ENCODE peak calls at places on chromosomes 1 and 21, in nine cellular contexts. O, R, T, F, I, Z, L, Y and K are unnamed samples.

GRCh38 chr1:154324241-154324640 is 1.1 kb upstream of the ATP8B2 start:
- DNase-seq in O (no peak), R (no peak), T (no peak), F (no peak), I (no peak), Z (no peak), L (no peak), Y (no peak), K (no peak)

GRCh38 chr21:42012763-42013329 is 2.7 kb upstream of the ZBTB21 start:
- DNase-seq in O (no peak), R (no peak), T (no peak), F (no peak), I (no peak), Z (no peak), L (no peak), Y (no peak), K (no peak)

GRCh38 chr1:26288311-26288941 is 8.5 kb downstream of the SH3BGRL3 start:
- DNase-seq in O (no peak), R (no peak), T (no peak), F (no peak), I (no peak), Z (no peak), L (no peak), Y (no peak), K (no peak)

GRCh38 chr21:34808569-34809204 is 139.9 kb downstream of the CLIC6 start:
- DNase-seq in O (no peak), R (no peak), T (peak; percentile 84), F (no peak), I (no peak), Z (peak; percentile 53), L (peak; percentile 94), Y (no peak), K (peak; percentile 93)

GRCh38 chr1:201791051-201791774 is 37.7 kb upstream of the IPO9 start:
- DNase-seq in O (no peak), R (no peak), T (peak; percentile 35), F (no peak), I (no peak), Z (no peak), L (peak; percentile 71), Y (no peak), K (peak; percentile 66)

GRCh38 chr1:94481473-94481933 is 60.1 kb downstream of the F3 start:
- DNase-seq in O (peak; percentile 64), R (peak; percentile 71), T (peak; percentile 80), F (peak; percentile 44), I (no peak), Z (peak; percentile 23), L (peak; percentile 88), Y (peak; percentile 77), K (peak; percentile 81)

GRCh38 chr1:157363660-157364140 is 188.6 kb downstream of the FCRL5 start:
- DNase-seq in O (peak; percentile 52), R (peak; percentile 50), T (peak; percentile 43), F (peak; percentile 65), I (no peak), Z (no peak), L (peak; percentile 59), Y (peak; percentile 71), K (peak; percentile 48)

GRCh38 chr1:63949965-63950364 is 176.1 kb downstream of the ROR1 start:
- DNase-seq in O (no peak), R (no peak), T (peak; percentile 70), F (no peak), I (no peak), Z (no peak), L (peak; percentile 63), Y (no peak), K (peak; percentile 67)

GRCh38 chr1:72284398-72285073 is 2.2 kb upstream of the NEGR1 start:
- DNase-seq in O (no peak), R (peak; percentile 17), T (peak; percentile 92), F (peak; percentile 34), I (no peak), Z (peak; percentile 99), L (peak; percentile 92), Y (peak; percentile 76), K (peak; percentile 77)

GRCh38 chr1:72285074-72285425 is 2.7 kb upstream of the NEGR1 start:
- DNase-seq in O (no peak), R (no peak), T (no peak), F (no peak), I (no peak), Z (no peak), L (peak; percentile 87), Y (peak; percentile 2), K (no peak)

GRCh38 chr1:72286401-72286800 is 4.1 kb upstream of the NEGR1 start:
- DNase-seq in O (no peak), R (no peak), T (no peak), F (no peak), I (no peak), Z (no peak), L (peak; percentile 16), Y (no peak), K (peak; percentile 7)

GRCh38 chr1:72284084-72284397 is 1.7 kb upstream of the NEGR1 start:
- DNase-seq in O (no peak), R (no peak), T (no peak), F (no peak), I (no peak), Z (no peak), L (no peak), Y (no peak), K (no peak)

DNA sequence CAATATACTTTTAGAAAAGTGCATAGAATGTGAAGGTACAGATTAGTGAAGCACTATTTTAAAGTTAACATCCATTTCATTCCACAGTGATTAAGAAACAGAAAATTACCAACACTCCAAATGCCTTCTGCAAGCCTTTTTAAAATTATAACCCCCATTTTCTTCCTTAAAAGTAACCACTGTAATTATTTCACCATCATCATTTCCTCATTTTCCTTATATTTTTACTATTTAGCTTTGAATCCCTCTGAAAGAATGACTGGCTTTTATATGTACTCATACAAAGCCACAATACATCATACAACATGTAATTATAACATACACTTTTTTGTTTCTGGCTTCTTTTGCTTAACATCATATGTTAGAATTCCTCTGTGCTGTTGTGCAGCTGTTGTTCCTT is 6.5 kb upstream of the NEGR1 start:
- DNase-seq in O (no peak), R (no peak), T (no peak), F (no peak), I (no peak), Z (no peak), L (no peak), Y (no peak), K (no peak)
- H3K4me3 ChIP-seq in O (no peak overlapping the region), R (no peak overlapping the region), T (no peak overlapping the region), F (no peak overlapping the region), I (no peak overlapping the region), Z (no peak overlapping the region), L (no peak overlapping the region), Y (no peak overlapping the region), K (no peak overlapping the region)

DNA sequence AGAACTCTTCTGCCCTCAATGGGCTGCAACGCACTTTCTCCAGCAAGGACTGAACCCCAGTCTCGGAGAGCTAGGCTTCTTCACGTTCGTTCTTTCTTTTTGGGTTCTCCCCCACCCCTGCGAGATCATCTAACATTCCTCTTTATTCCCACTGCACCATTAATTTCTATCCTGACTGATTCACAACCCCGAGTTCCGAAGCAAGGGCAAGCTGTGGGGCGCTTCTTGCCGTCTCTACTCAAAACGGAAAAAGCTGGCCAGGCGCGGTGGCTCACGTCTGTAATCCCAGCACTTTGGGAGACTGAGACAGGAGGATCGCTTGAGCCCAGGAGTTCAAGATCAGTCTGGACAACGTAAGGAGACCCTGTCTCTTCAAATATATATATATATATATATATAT is 37.4 kb upstream of the BTG2 start:
- DNase-seq in O (no peak), R (peak; percentile 26), T (no peak), F (no peak), I (no peak), Z (no peak), L (no peak), Y (no peak), K (no peak)
- H3K4me3 ChIP-seq in O (peak overlapping the region; percentile 48), R (no peak overlapping the region), T (peak overlapping the region; percentile 77), F (peak overlapping the region; percentile 64), I (peak overlapping the region; percentile 62), Z (peak overlapping the region; percentile 72), L (peak overlapping the region; percentile 74), Y (peak overlapping the region; percentile 47), K (peak overlapping the region; percentile 64)

GRCh38 chr1:230977781-230978490 is 725 bp downstream of the TTC13 start:
- DNase-seq in O (peak; percentile 58), R (peak; percentile 45), T (peak; percentile 16), F (peak; percentile 74), I (no peak), Z (no peak), L (peak; percentile 17), Y (peak; percentile 66), K (peak; percentile 27)

GRCh38 chr1:230979389-230979716 is 459 bp downstream of the ARV1 start:
- DNase-seq in O (no peak), R (no peak), T (no peak), F (no peak), I (no peak), Z (no peak), L (no peak), Y (no peak), K (peak; percentile 2)

GRCh38 chr1:230978491-230979388 is at the start of the genes ARV1 and TTC13:
- DNase-seq in O (peak; percentile 99), R (peak; percentile 99), T (peak; percentile 96), F (peak; percentile 98), I (peak; percentile 94), Z (peak; percentile 91), L (peak; percentile 99), Y (peak; percentile 100), K (peak; percentile 98)

GRCh38 chr1:230976360-230976759 is 2.3 kb downstream of the TTC13 start:
- DNase-seq in O (no peak), R (no peak), T (no peak), F (no peak), I (no peak), Z (no peak), L (no peak), Y (no peak), K (no peak)

GRCh38 chr1:230976825-230977747 is 1.6 kb downstream of the TTC13 start:
- DNase-seq in O (no peak), R (no peak), T (no peak), F (peak; percentile 7), I (no peak), Z (no peak), L (no peak), Y (no peak), K (no peak)
- H3K4me3 ChIP-seq in O (peak overlapping the region; percentile 97), R (peak overlapping the region; percentile 63), T (peak overlapping the region; percentile 94), F (no peak overlapping the region), I (peak overlapping the region; percentile 90), Z (no peak overlapping the region), L (peak overlapping the region; percentile 90), Y (peak overlapping the region; percentile 77), K (peak overlapping the region; percentile 70)

GRCh38 chr1:207823880-207824566 is 72.2 kb downstream of the CD46 start:
- DNase-seq in O (peak; percentile 87), R (peak; percentile 92), T (peak; percentile 98), F (peak; percentile 77), I (peak; percentile 68), Z (peak; percentile 97), L (peak; percentile 98), Y (peak; percentile 78), K (peak; percentile 98)

GRCh38 chr1:207825719-207826556 is 74.1 kb downstream of the CD46 start:
- DNase-seq in O (peak; percentile 82), R (peak; percentile 25), T (peak; percentile 76), F (no peak), I (peak; percentile 81), Z (no peak), L (peak; percentile 64), Y (no peak), K (peak; percentile 36)

GRCh38 chr1:207826557-207827487 is 75.0 kb downstream of the CD46 start:
- DNase-seq in O (peak; percentile 84), R (peak; percentile 46), T (peak; percentile 35), F (no peak), I (no peak), Z (no peak), L (peak; percentile 85), Y (no peak), K (no peak)

GRCh38 chr1:207824691-207825090 is 72.8 kb downstream of the CD46 start:
- DNase-seq in O (no peak), R (peak; percentile 38), T (no peak), F (no peak), I (no peak), Z (no peak), L (peak; percentile 59), Y (no peak), K (peak; percentile 88)

DNA sequence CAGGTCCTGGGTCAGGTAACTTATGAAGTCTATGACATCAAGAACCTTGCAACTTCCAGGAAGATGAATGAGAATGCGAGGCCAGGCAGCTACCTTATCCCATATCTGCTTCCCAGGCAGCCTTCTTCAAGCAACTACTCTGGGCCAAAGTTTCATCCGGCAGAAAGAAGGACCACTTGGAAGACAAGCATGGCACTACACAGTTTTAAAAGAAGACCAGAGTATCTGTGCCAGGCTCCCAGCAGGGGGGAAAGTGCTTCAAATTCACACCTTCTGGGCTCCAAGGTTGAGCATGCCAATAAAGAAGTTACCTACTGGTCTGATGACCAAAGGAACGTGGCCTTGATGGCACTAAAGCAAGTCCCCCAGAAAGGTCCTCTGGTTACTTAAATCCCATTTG is 73.4 kb downstream of the CD46 start:
- DNase-seq in O (no peak), R (peak; percentile 23), T (no peak), F (no peak), I (no peak), Z (no peak), L (no peak), Y (no peak), K (no peak)
- H3K4me3 ChIP-seq in O (peak overlapping the region; percentile 83), R (no peak overlapping the region), T (peak overlapping the region; percentile 35), F (no peak overlapping the region), I (peak overlapping the region; percentile 37), Z (no peak overlapping the region), L (no peak overlapping the region), Y (no peak overlapping the region), K (no peak overlapping the region)